ENCODE peak calls at places on chromosomes 12 and 14, in seven cellular contexts. One of them, this sample, is unnamed.

GRCh38 chr12:76275511-76276093 is 72.6 kb downstream of the BBS10 start:
- DNase-seq in astrocyte: no peak
- DNase-seq in GM20000: no peak
- DNase-seq in adrenal gland: no peak
- DNase-seq in chondrocyte: no peak
- DNase-seq in GM12864: no peak
- DNase-seq in thoracic aorta: no peak
- DNase-seq in this sample: no peak

GRCh38 chr12:1530592-1531159 is 63.7 kb downstream of the FBXL14 start:
- DNase-seq in adrenal gland: no peak
- DNase-seq in astrocyte: no peak
- DNase-seq in GM20000: peak; percentile 73
- DNase-seq in chondrocyte: no peak
- DNase-seq in GM12864: no peak
- DNase-seq in thoracic aorta: no peak
- DNase-seq in this sample: no peak

GRCh38 chr14:36580856-36581831 is 1.3 kb downstream of the NKX2-8 start:
- DNase-seq in adrenal gland: no peak
- DNase-seq in chondrocyte: peak; percentile 92
- DNase-seq in thoracic aorta: no peak
- DNase-seq in GM12864: no peak
- DNase-seq in GM20000: peak; percentile 52
- DNase-seq in astrocyte: peak; percentile 35
- DNase-seq in this sample: no peak

GRCh38 chr12:4909734-4910501 is at the start of gene KCNA1:
- DNase-seq in GM20000: peak; percentile 53
- DNase-seq in GM12864: no peak
- DNase-seq in astrocyte: peak; percentile 26
- DNase-seq in thoracic aorta: no peak
- DNase-seq in chondrocyte: no peak
- DNase-seq in adrenal gland: no peak
- DNase-seq in this sample: no peak

GRCh38 chr14:50573862-50574261 is 13.9 kb downstream of the ATL1 start:
- DNase-seq in GM20000: no peak
- DNase-seq in thoracic aorta: no peak
- DNase-seq in GM12864: no peak
- DNase-seq in astrocyte: no peak
- DNase-seq in chondrocyte: no peak
- DNase-seq in adrenal gland: no peak
- DNase-seq in this sample: no peak

GRCh38 chr12:119808441-119808840 is 68.7 kb downstream of the CIT start:
- DNase-seq in astrocyte: no peak
- DNase-seq in chondrocyte: no peak
- DNase-seq in thoracic aorta: no peak
- DNase-seq in GM12864: no peak
- DNase-seq in adrenal gland: no peak
- DNase-seq in GM20000: no peak
- DNase-seq in this sample: no peak

GRCh38 chr14:60160422-60160821 is 4.8 kb downstream of the DHRS7 start:
- DNase-seq in GM20000: no peak
- DNase-seq in adrenal gland: no peak
- DNase-seq in chondrocyte: no peak
- DNase-seq in astrocyte: no peak
- DNase-seq in GM12864: no peak
- DNase-seq in thoracic aorta: no peak
- DNase-seq in this sample: no peak

GRCh38 chr12:77433799-77434198 is 368.4 kb upstream of the E2F7 start:
- DNase-seq in GM12864: no peak
- DNase-seq in adrenal gland: no peak
- DNase-seq in thoracic aorta: no peak
- DNase-seq in GM20000: no peak
- DNase-seq in astrocyte: peak; percentile 69
- DNase-seq in chondrocyte: no peak
- DNase-seq in this sample: no peak

GRCh38 chr14:99270491-99271287 is 1.3 kb downstream of the BCL11B start:
- DNase-seq in GM20000: peak; percentile 57
- DNase-seq in GM12864: no peak
- DNase-seq in chondrocyte: no peak
- DNase-seq in astrocyte: no peak
- DNase-seq in thoracic aorta: no peak
- DNase-seq in adrenal gland: no peak
- DNase-seq in this sample: no peak

GRCh38 chr14:35525695-35526094 is 8.3 kb upstream of the INSM2 start:
- DNase-seq in GM12864: no peak
- DNase-seq in chondrocyte: no peak
- DNase-seq in adrenal gland: no peak
- DNase-seq in GM20000: no peak
- DNase-seq in astrocyte: no peak
- DNase-seq in thoracic aorta: no peak
- DNase-seq in this sample: no peak

GRCh38 chr12:15670756-15671155 is 118.4 kb downstream of the EPS8 start:
- DNase-seq in astrocyte: no peak
- DNase-seq in adrenal gland: no peak
- DNase-seq in chondrocyte: no peak
- DNase-seq in GM12864: no peak
- DNase-seq in GM20000: no peak
- DNase-seq in thoracic aorta: no peak
- DNase-seq in this sample: no peak

GRCh38 chr12:110565919-110566871 is 16.9 kb downstream of the PPTC7 start:
- DNase-seq in astrocyte: no peak
- DNase-seq in GM20000: no peak
- DNase-seq in chondrocyte: no peak
- DNase-seq in thoracic aorta: no peak
- DNase-seq in adrenal gland: no peak
- DNase-seq in GM12864: no peak
- DNase-seq in this sample: no peak

GRCh38 chr12:88552672-88553079 is 27.6 kb downstream of the KITLG start:
- DNase-seq in chondrocyte: no peak
- DNase-seq in thoracic aorta: no peak
- DNase-seq in GM20000: no peak
- DNase-seq in adrenal gland: no peak
- DNase-seq in GM12864: no peak
- DNase-seq in astrocyte: peak; percentile 71
- DNase-seq in this sample: no peak

GRCh38 chr14:75522224-75522764 is at the start of gene BATF:
- DNase-seq in GM12864: peak; percentile 78
- DNase-seq in thoracic aorta: no peak
- DNase-seq in astrocyte: no peak
- DNase-seq in adrenal gland: no peak
- DNase-seq in chondrocyte: no peak
- DNase-seq in GM20000: peak; percentile 72
- DNase-seq in this sample: no peak

GRCh38 chr14:47300801-47301200 is 374.6 kb downstream of the MDGA2 start:
- DNase-seq in GM12864: no peak
- DNase-seq in GM20000: no peak
- DNase-seq in adrenal gland: no peak
- DNase-seq in astrocyte: peak; percentile 60
- DNase-seq in chondrocyte: no peak
- DNase-seq in thoracic aorta: no peak
- DNase-seq in this sample: no peak

GRCh38 chr12:126537961-126538530 is 1472.8 kb downstream of the AACS start:
- DNase-seq in astrocyte: no peak
- DNase-seq in GM20000: no peak
- DNase-seq in GM12864: no peak
- DNase-seq in chondrocyte: no peak
- DNase-seq in thoracic aorta: no peak
- DNase-seq in adrenal gland: no peak
- DNase-seq in this sample: no peak

GRCh38 chr12:39467432-39467870 is 24.5 kb upstream of the KIF21A start:
- DNase-seq in adrenal gland: no peak
- DNase-seq in astrocyte: peak; percentile 13
- DNase-seq in thoracic aorta: no peak
- DNase-seq in GM20000: peak; percentile 14
- DNase-seq in GM12864: peak; percentile 3
- DNase-seq in chondrocyte: no peak
- DNase-seq in this sample: no peak

DNA sequence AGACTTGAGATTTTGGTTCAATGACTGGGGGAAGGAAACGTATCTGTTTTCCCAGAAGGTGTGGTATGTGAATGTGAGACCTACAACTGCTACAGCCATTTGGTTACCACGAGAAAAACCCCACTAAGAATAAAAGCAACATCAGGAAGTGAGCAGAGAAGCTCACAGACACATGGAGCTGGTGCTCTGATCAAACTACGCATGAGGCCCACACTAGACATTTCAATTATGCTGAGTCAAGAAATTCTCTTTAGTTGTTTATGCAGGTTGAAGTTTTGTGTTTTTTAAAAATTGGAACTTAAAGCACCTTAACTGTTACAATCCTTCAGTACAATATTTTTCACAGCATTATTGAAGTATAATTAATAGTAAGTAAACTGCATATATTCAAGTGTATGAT is 8.9 kb upstream of the SPTLC2 start:
- DNase-seq in adrenal gland: no peak
- DNase-seq in GM20000: no peak
- DNase-seq in GM12864: no peak
- DNase-seq in chondrocyte: no peak
- DNase-seq in astrocyte: no peak
- DNase-seq in thoracic aorta: no peak
- DNase-seq in this sample: no peak
- TF ChIP-seq CTCF in adrenal gland: no peak
- TF ChIP-seq CTCF in GM20000: no peak
- TF ChIP-seq CTCF in GM12864: no peak
- TF ChIP-seq CTCF in chondrocyte: no peak
- TF ChIP-seq CTCF in astrocyte: no peak
- TF ChIP-seq CTCF in thoracic aorta: no peak
- TF ChIP-seq CTCF in this sample: no peak

DNA sequence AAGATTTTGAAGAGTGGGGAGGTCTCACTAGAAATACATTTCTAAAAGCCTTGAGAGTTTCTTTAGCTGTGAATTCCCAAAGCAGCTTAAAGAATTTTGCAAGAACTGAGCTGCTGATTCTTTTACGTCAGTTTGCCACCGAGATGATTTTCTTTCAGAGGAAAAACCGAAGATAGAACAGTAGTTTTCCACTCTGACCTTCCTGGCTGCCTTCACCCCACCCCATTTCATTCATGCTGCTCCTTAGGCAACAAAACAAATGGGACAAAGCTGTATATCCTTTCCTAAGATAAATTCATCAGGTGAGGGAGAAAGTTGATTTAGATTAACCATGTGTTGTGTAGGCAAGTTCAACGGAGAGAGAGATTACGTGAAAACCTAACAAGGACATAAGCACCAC is 947.0 kb downstream of the GALC start:
- DNase-seq in astrocyte: no peak
- DNase-seq in GM12864: no peak
- DNase-seq in chondrocyte: no peak
- DNase-seq in adrenal gland: no peak
- DNase-seq in GM20000: no peak
- DNase-seq in thoracic aorta: no peak
- DNase-seq in this sample: no peak
- TF ChIP-seq CTCF in astrocyte: no peak
- TF ChIP-seq CTCF in GM12864: no peak
- TF ChIP-seq CTCF in chondrocyte: no peak
- TF ChIP-seq CTCF in adrenal gland: no peak
- TF ChIP-seq CTCF in GM20000: no peak
- TF ChIP-seq CTCF in thoracic aorta: no peak
- TF ChIP-seq CTCF in this sample: no peak

DNA sequence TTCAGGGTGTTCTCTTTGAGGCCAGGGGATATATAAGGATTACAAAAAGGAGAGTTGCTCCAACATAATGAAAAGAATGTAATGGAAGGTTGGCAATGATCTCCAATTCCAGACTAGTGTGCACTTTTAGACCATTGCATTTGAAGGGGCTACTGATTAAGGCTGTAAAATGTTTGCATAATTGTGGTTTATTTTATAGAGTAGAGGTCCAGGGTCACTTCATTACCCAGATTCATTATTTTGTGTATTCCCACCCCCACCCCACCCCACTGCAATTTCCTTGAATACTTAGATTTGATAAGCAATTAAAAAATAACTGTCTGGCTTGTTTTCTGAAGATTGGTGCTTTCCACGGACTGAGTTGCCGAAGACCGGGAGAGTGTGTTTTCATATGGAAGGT is 94.8 kb downstream of the TMEM30B start:
- DNase-seq in adrenal gland: no peak
- DNase-seq in chondrocyte: no peak
- DNase-seq in thoracic aorta: no peak
- DNase-seq in GM12864: no peak
- DNase-seq in GM20000: no peak
- DNase-seq in astrocyte: peak; percentile 16
- DNase-seq in this sample: no peak
- TF ChIP-seq CTCF in adrenal gland: no peak
- TF ChIP-seq CTCF in chondrocyte: no peak
- TF ChIP-seq CTCF in thoracic aorta: no peak
- TF ChIP-seq CTCF in GM12864: no peak
- TF ChIP-seq CTCF in GM20000: no peak
- TF ChIP-seq CTCF in astrocyte: no peak
- TF ChIP-seq CTCF in this sample: no peak

DNA sequence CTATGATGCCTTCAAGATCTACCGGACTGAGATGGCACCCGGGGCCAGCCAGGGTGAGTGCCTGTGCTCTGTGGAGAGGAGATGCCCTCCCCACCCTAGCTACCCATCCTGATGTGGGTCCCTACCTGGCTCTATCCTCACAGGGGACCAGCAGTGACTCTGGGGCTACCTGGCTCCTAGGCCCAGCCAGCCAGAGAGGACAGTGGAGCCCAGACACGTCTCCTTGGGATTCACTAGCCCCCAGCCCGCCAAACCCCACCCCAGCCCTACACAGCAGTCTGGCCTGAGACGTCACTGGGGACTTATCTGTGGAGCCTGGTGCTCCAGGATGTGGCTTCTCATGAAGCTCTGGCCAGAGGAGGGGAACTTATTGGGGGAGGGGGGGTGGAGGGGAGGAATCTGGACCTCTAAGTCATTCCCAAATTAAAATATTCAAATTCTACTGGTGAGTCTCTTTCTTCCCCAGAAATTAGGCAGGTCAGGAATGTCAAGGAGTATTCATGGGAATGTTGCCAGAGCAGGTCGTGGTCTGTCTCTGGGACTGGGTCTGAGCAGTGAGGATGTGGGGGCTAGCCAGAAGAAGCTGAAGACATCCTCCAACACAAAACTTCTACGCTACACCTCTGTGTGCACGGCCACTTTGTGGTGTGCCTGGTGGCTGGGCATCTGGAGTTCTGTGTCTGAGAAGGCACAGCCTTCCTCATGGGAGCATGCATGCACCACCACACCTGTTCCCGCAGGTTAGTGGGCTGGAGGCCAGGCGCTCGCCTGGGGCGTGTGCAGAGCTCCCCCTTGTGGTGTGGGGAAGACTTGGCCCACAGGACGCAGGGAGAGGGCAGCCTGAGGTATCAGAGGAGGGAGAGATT is 2.7 kb downstream of the CMTM5 start:
- DNase-seq in thoracic aorta: no peak
- DNase-seq in chondrocyte: no peak
- DNase-seq in GM20000: peak; percentile 83
- DNase-seq in astrocyte: no peak
- DNase-seq in GM12864: peak; percentile 4
- DNase-seq in adrenal gland: peak; percentile 33
- DNase-seq in this sample: no peak
- TF ChIP-seq CTCF in thoracic aorta: peak; percentile 83
- TF ChIP-seq CTCF in chondrocyte: peak; percentile 93
- TF ChIP-seq CTCF in GM20000: peak; percentile 93
- TF ChIP-seq CTCF in astrocyte: peak; percentile 62
- TF ChIP-seq CTCF in GM12864: peak; percentile 96
- TF ChIP-seq CTCF in adrenal gland: peak; percentile 87
- TF ChIP-seq CTCF in this sample: peak; percentile 99

DNA sequence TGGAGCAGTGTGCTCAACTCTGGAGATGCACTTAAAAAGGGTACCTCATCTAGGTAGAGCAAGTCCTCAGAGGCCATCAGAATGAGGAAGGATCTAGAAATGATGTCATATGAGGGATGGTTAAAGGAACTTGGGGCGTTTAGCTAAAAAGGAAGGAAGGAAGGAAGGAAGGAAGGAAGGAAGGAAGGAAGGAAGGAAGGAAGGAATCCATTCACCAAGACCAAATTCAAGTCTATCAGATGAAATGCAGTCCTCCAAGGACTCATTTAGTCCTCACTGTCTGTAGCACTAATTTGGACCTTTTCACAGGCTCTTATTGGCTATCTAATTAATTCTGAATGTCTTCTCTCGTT is 63.6 kb downstream of the LLPH start:
- DNase-seq in adrenal gland: no peak
- DNase-seq in thoracic aorta: no peak
- DNase-seq in GM12864: no peak
- DNase-seq in GM20000: no peak
- DNase-seq in chondrocyte: no peak
- DNase-seq in astrocyte: no peak
- DNase-seq in this sample: no peak
- TF ChIP-seq CTCF in adrenal gland: no peak
- TF ChIP-seq CTCF in thoracic aorta: no peak
- TF ChIP-seq CTCF in GM12864: no peak
- TF ChIP-seq CTCF in GM20000: no peak
- TF ChIP-seq CTCF in chondrocyte: no peak
- TF ChIP-seq CTCF in astrocyte: no peak
- TF ChIP-seq CTCF in this sample: no peak